ENCODE peak calls at places on chromosomes 4 and X, in five cellular contexts. N is H1, V is H9, R is mesenchymal stem cell, Q is trophoblast cell. B is an unnamed sample.

GRCh38 chr4:84852081-84852480 is 114.4 kb downstream of the WDFY3 start:
- DNase-seq in R (no peak), Q (no peak), V (no peak), N (no peak), B (no peak)

GRCh38 chr4:2432004-2432403 is 13.2 kb downstream of the CFAP99 start:
- DNase-seq in V (no peak), R (no peak), Q (no peak), N (no peak), B (no peak)

GRCh38 chrX:53695901-53696300 is 9.4 kb upstream of the HUWE1 start:
- DNase-seq in R (no peak), V (no peak), N (no peak), Q (no peak), B (no peak)

GRCh38 chr4:133483600-133484246 is 334.6 kb downstream of the PCDH10 start:
- DNase-seq in N (no peak), Q (peak), R (peak), V (no peak), B (no peak)

GRCh38 chrX:132071260-132071659 is 48.2 kb downstream of the STK26 start:
- DNase-seq in V (no peak), R (peak), N (no peak), Q (no peak), B (no peak)

GRCh38 chr4:80713409-80713808 is 317.1 kb upstream of the BMP3 start:
- DNase-seq in Q (no peak), R (no peak), V (no peak), N (no peak), B (no peak)

GRCh38 chrX:107936434-107936730 is 45.8 kb downstream of the TEX13B start:
- DNase-seq in V (no peak), R (no peak), Q (no peak), N (no peak), B (no peak)

GRCh38 chrX:53685711-53686110 is 808 bp downstream of the HUWE1 start:
- DNase-seq in V (no peak), Q (no peak), N (no peak), R (no peak), B (no peak)

GRCh38 chr4:163280703-163281519 is 51.5 kb downstream of the NPY1R start:
- DNase-seq in Q (no peak), N (no peak), V (no peak), R (no peak), B (no peak)

GRCh38 chr4:184312126-184312525 is 94.5 kb upstream of the ENPP6 start:
- DNase-seq in V (no peak), N (no peak), Q (no peak), R (no peak), B (no peak)

GRCh38 chr4:15368906-15369305 is 58.9 kb upstream of the C1QTNF7 start:
- DNase-seq in N (no peak), R (peak), Q (no peak), V (no peak), B (no peak)

GRCh38 chr4:122773021-122773420 is 40.5 kb downstream of the BBS12 start:
- DNase-seq in N (no peak), V (no peak), Q (no peak), R (no peak), B (no peak)
- H2BK120ac ChIP-seq in N (no peak), V (no peak), Q (no peak), R (no peak), B (no peak)

GRCh38 chr4:78638324-78639172 is 87.0 kb downstream of the ANXA3 start:
- DNase-seq in R (no peak), V (no peak), N (no peak), Q (no peak), B (no peak)
- H2BK12ac ChIP-seq in R (no peak), V (no peak), N (no peak), Q (no peak), B (no peak)

GRCh38 chrX:37690123-37690522 is 4.5 kb downstream of the XK start:
- DNase-seq in N (no peak), Q (no peak), R (no peak), V (no peak), B (no peak)
- H2BK120ac ChIP-seq in N (no peak), Q (no peak), R (no peak), V (no peak), B (no peak)

DNA sequence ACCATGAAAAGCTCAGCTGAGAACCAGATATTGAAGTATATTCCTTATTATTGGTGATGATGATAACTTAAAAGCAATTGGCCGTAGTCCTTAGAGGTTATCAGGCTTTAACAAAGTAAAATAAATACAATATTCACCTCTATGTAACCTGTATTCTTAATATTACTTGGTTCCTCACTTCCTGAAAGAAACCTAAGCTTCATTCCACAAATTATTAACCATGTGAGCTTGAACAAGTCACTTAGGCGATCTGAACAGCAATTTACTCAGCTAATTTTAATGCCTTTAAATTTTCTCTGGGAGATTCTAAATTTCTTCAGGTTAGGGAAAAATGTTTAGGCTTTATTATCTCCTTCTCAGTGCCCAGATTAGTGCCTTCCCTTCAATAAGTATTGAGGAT is 69.2 kb downstream of the CLDN22 start:
- DNase-seq in V (no peak), Q (no peak), R (no peak), N (no peak), B (no peak)
- H2BK12ac ChIP-seq in V (no peak), Q (no peak), R (no peak), N (no peak), B (no peak)

GRCh38 chr4:1348014-1348513 is 1.1 kb downstream of the UVSSA start:
- DNase-seq in R (no peak), N (no peak), Q (no peak), V (no peak), B (no peak)

GRCh38 chr4:1348746-1349145 is 1.7 kb downstream of the UVSSA start:
- DNase-seq in Q (no peak), N (no peak), V (no peak), R (no peak), B (no peak)

GRCh38 chr4:1345905-1346780 is 865 bp upstream of the UVSSA start:
- DNase-seq in N (no peak), Q (peak), R (peak), V (peak), B (peak)

GRCh38 chr4:1346781-1347409 is at the start of gene UVSSA:
- DNase-seq in V (peak), R (peak), N (peak), Q (peak), B (peak)

GRCh38 chr4:1347410-1347864 is 429 bp downstream of the UVSSA start:
- DNase-seq in R (peak), V (peak), N (no peak), Q (peak), B (peak)
- H2BK120ac ChIP-seq in R (peak), V (no peak), N (no peak), Q (peak), B (no peak)

DNA sequence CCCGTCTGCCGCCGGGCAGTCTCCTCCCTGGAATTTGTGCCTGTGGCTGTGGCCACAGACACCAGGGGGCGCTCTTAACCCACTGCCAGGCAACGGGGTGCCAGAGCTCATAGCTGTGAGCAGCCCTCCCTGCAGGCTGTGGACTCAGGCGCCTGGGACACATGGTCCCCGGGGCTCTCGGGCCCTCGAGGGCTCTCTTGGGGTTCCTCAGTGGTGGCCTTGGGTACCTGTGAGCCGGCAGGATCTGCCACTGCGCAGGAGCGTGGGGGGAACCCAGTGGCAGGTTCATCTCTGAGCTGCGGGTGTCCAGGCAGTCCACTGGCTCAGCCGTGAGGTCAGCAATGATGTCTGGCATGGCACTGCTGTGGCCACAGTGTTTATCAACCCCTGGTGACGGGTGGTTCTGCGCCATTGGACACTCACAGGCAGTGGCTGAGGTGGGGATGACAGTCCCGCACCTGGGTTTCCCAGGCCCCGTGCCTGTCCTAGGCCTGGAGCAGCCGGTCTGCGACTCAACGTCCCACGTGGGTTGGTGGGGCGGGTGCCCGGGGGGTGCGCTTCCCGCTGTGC is 37.2 kb downstream of the PCGF3 start:
- DNase-seq in V (peak), R (peak), Q (peak), N (no peak), B (peak)
- H2BK12ac ChIP-seq in V (no peak), R (no peak), Q (no peak), N (no peak), B (no peak)

DNA sequence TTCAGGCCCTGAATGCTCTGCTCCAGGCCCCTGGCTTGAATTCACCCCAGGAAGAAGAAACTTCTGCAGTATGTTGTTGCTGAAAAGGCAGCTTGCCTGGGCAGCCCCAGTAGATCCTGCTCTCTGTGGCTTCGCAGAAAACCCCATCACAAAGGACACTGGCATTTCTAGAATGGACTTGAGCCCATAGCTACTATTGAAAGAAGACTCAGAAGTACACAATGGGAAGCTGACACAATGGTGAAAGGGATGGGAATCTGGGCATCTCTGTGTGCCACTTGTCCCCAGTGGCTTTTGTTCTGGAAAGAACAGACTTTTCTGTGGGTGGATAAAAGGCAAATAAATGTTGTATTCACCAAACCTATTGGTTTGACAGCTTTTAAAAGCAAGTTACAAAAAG is 67.4 kb upstream of the SCML1 start:
- DNase-seq in Q (no peak), N (no peak), V (no peak), R (no peak), B (no peak)
- H2BK120ac ChIP-seq in Q (no peak), N (no peak), V (no peak), R (no peak), B (no peak)

GRCh38 chr4:31662951-31663350 is 942.8 kb downstream of the PCDH7 start:
- DNase-seq in Q (no peak), N (no peak), R (no peak), V (no peak), B (no peak)
- H2BK12ac ChIP-seq in Q (no peak), N (no peak), R (no peak), V (no peak), B (no peak)

GRCh38 chr4:41214158-41215146 is at the start of gene APBB2:
- DNase-seq in Q (peak), V (peak), N (peak), R (peak), B (peak)
- H2BK120ac ChIP-seq in Q (peak), V (no peak), N (no peak), R (peak), B (no peak)